ENCODE peak calls at places on chromosome 13, in six cellular contexts. J, S, P, L, W and Y are unnamed samples.

GRCh38 chr13:77728265-77728966 is 30.9 kb downstream of the SLAIN1 start:
- DNase-seq in J (no peak), L (no peak), P (no peak), S (no peak), W (no peak), Y (no peak)

GRCh38 chr13:84297246-84297645 is 415.0 kb upstream of the SLITRK1 start:
- DNase-seq in P (no peak), W (no peak), L (peak), J (no peak), S (no peak), Y (no peak)

GRCh38 chr13:98722958-98723357 is 29.5 kb downstream of the SLC15A1 start:
- DNase-seq in S (no peak), J (no peak), L (no peak), W (peak), P (no peak), Y (no peak)

GRCh38 chr13:86881390-86881789 is 789.8 kb upstream of the SLITRK5 start:
- DNase-seq in L (no peak), W (no peak), S (no peak), J (no peak), P (no peak), Y (no peak)

GRCh38 chr13:23570099-23570926 is at the start of gene TNFRSF19:
- DNase-seq in W (peak), J (peak), L (peak), P (peak), S (peak), Y (no peak)

GRCh38 chr13:45122941-45123340 is 2.6 kb downstream of the GTF2F2 start:
- DNase-seq in J (no peak), S (no peak), W (no peak), L (no peak), P (no peak), Y (no peak)

GRCh38 chr13:73779881-73780280 is 354.3 kb downstream of the KLF12 start:
- DNase-seq in W (no peak), J (no peak), L (peak), S (no peak), P (no peak), Y (no peak)

GRCh38 chr13:92255533-92255932 is 857.1 kb downstream of the GPC5 start:
- DNase-seq in J (no peak), L (no peak), S (peak), P (no peak), W (no peak), Y (no peak)

GRCh38 chr13:87123987-87124784 is 547.0 kb upstream of the SLITRK5 start:
- DNase-seq in W (peak), P (peak), J (peak), S (peak), L (peak), Y (peak)

GRCh38 chr13:39527961-39528720 is 74.9 kb downstream of the LHFPL6 start:
- DNase-seq in W (no peak), P (peak), J (no peak), L (peak), S (peak), Y (peak)

GRCh38 chr13:113776231-113777125 is 17.5 kb downstream of the TMEM255B start:
- DNase-seq in J (no peak), S (no peak), L (no peak), W (no peak), P (no peak), Y (no peak)

GRCh38 chr13:95535243-95535642 is 17.3 kb upstream of the CLDN10 start:
- DNase-seq in L (peak), J (no peak), P (peak), W (peak), S (peak), Y (peak)

GRCh38 chr13:105213512-105213911 is 1322.0 kb downstream of the EFNB2 start:
- DNase-seq in J (peak), L (no peak), P (no peak), S (peak), W (no peak), Y (no peak)

GRCh38 chr13:91346848-91347211 is 657 bp upstream of the MIR17HG start:
- DNase-seq in L (no peak), S (no peak), P (peak), J (peak), W (peak), Y (no peak)

GRCh38 chr13:26022538-26023292 is 29.1 kb downstream of the SHISA2 start:
- DNase-seq in W (peak), S (peak), L (peak), P (peak), J (no peak), Y (peak)

GRCh38 chr13:80239116-80239515 is 101.8 kb downstream of the SPRY2 start:
- DNase-seq in W (no peak), J (no peak), S (no peak), L (no peak), P (no peak), Y (no peak)

GRCh38 chr13:106087201-106087600 is 448.3 kb downstream of the EFNB2 start:
- DNase-seq in J (no peak), S (no peak), P (no peak), L (no peak), W (no peak), Y (no peak)

GRCh38 chr13:89029062-89029461 is 1357.9 kb downstream of the SLITRK5 start:
- DNase-seq in S (no peak), L (no peak), J (no peak), P (no peak), W (no peak), Y (no peak)

GRCh38 chr13:93296584-93296983 is 70.0 kb downstream of the GPC6 start:
- DNase-seq in W (no peak), S (no peak), P (no peak), J (no peak), L (peak), Y (no peak)

GRCh38 chr13:80630685-80631121 is 289.8 kb upstream of the SPRY2 start:
- DNase-seq in P (peak), J (no peak), W (no peak), S (peak), L (no peak), Y (no peak)

GRCh38 chr13:27536361-27537101 is 83.8 kb downstream of the LNX2 start:
- DNase-seq in L (no peak), S (no peak), J (no peak), P (no peak), W (no peak), Y (no peak)

GRCh38 chr13:27534976-27535370 is 84.6 kb upstream of the MTIF3 start:
- DNase-seq in J (no peak), S (no peak), L (no peak), P (no peak), W (no peak), Y (no peak)

GRCh38 chr13:27534108-27534975 is 84.0 kb upstream of the MTIF3 start:
- DNase-seq in S (no peak), L (no peak), W (no peak), J (no peak), P (no peak), Y (no peak)

GRCh38 chr13:27535546-27535945 is 84.8 kb downstream of the LNX2 start:
- DNase-seq in S (peak), L (no peak), P (no peak), W (no peak), J (no peak), Y (no peak)

GRCh38 chr13:27533155-27533643 is 82.8 kb upstream of the MTIF3 start:
- DNase-seq in P (peak), L (peak), W (peak), S (peak), J (peak), Y (peak)
- H2AFZ ChIP-seq in P (peak), L (peak), W (peak), S (peak), J (peak), Y (peak)

DNA sequence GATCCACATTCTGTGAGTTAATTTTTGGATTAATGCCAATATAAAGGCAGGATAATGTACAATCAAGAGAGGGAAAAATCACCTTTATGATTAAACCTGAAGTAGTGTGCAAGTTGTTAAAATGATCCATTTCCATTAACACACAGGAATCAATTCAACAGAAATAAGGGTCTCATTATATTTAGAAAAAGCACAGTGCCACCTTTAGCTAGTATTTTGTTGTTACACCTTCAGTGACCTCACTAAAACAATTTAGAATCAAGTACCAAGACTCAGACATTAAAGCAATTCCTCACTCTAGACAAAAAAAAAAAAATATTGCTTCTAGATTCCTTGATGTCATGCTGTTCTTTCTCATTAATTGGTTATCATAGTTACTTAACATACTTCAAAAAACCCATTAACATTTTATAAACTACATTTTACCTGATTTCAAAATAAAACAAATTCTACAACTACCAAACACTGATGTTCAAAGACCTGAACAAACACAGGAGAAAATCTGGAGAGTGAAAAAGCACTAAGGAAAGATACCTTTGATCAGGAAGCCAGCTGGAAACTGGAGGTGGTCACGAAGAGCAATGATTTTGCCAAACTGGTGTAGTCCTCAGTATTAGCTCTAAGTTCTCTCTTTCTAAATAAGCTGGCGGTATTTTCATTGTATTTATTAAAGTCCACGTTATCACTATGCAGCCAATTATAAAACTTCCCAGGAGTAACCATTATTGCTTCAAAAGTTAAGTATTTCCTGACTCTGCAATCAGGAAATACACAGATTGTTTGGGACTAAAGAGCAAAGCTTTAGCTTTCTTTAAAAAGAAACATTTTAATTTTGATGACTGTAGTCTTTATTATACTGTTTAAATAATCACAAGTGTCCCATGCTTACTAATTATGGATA is 115.3 kb downstream of the TBC1D4 start:
- DNase-seq in J (no peak), W (no peak), L (no peak), S (no peak), P (no peak), Y (no peak)
- H3K4me3 ChIP-seq in J (no peak), W (no peak), L (no peak), S (no peak), P (peak), Y (no peak)

GRCh38 chr13:34294483-34295129 is 476.7 kb downstream of the RFC3 start:
- DNase-seq in W (no peak), J (peak), S (peak), L (no peak), P (no peak), Y (no peak)

GRCh38 chr13:34290661-34291060 is 472.7 kb downstream of the RFC3 start:
- DNase-seq in S (no peak), J (peak), W (no peak), P (no peak), L (no peak), Y (no peak)
- H2AFZ ChIP-seq in S (no peak), J (no peak), W (no peak), P (no peak), L (no peak), Y (no peak)

DNA sequence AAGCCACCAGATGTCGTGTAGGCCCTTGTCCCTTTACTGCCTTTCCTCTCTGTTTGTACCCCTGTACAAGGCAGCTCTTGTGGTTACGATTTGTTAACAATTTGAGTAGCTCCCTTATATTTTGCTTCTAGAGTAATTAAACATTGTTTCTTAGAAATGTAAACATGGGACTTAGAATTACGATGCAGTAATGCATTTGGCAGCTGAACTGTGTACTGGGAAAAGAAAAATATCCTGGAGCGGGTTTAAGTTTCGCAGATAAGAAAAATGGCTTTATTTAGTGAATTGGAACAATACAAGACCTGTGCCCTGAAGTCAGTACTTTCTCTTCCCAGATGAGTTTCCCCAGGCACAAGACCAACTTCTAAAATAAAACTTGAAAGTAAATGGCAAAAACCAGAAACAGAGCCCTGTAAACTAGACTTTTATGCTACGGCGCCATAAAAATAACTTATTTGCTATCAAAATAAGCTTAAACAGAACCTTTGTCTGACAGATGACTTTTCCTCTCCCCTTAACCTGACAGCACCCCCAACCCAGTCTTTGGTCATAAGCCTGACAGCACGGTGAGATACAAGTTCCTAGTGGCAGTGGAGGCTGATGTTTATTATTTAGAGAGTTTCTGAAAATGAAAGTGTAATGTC is 63.0 kb downstream of the LRCH1 start:
- DNase-seq in P (no peak), W (peak), J (no peak), S (peak), L (peak), Y (no peak)
- H3K4me3 ChIP-seq in P (no peak), W (no peak), J (no peak), S (peak), L (peak), Y (no peak)

DNA sequence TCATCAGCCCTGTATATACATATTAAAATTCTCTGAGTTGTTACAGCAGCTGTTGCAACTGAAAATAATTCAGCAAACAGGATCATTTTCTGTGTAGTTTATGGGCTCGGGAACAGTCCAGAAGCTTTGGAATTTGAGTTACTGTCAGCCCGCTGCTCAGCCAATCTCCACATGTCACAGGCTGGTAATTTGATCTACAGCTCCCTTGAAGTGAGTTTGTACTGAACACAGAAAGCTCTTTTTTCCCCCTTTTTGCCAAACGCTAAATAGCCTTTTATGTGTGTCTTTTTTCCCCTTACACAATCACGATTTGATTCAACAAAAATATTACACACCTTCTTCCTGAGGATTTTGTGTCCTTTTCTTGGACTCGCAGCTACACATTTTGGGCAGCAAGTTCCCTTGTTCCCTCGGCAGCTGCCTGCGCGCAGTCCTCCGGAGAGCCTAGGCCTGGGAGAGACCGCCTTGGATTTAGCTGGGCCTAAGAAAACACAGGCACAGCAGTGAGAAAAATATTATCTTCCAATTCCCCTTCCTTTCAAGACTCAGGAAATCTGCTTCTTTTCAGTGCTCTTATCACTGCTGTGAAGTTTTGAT is 371.4 kb downstream of the KCNRG start:
- DNase-seq in J (peak), P (peak), S (peak), L (peak), W (peak), Y (no peak)
- H2AFZ ChIP-seq in J (peak), P (no peak), S (peak), L (peak), W (peak), Y (no peak)

DNA sequence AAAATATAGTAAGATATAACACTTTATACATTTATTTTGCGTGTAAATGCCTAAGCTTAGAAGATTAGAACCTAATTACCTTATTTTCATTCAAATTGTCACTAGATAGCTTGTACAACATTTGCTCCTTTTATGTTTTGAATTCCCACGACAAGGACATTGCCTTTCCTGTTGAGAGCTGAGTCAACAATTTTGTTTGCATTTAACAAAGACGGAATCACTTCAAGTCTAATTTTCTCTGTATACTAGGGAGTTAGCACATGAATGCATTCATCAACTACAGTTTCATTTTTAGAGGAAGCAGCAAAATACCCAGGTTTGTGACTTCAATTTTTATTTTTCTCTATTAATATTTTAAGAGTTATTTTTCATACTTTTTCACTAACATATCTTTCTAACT is 48.7 kb upstream of the PCCA start:
- DNase-seq in L (no peak), J (no peak), S (no peak), W (no peak), P (no peak), Y (no peak)
- H3K4me3 ChIP-seq in L (no peak), J (no peak), S (no peak), W (no peak), P (peak), Y (no peak)

DNA sequence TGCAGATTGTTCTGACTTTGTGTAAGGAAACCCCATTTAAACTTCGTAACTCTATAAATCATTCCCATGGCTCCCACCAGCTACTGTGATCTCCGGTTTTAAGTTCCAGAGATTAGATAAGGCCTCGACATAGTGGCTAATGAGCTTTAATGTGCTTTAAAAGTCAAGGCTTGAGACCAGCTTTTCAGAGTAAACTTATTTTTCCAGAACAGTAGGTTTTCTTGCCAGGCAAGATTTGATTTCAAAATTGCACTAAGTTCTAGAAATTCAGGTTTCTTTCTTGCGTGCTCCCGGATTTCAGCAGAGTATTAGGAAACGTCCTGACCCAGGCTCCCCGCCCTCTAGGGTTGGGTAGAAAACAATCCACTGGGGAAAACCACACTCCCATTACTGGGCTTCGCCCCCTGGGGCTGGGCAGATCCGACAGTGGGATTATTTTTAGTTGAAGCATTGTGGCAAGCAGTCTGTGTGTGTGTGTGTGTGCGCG is 43.3 kb downstream of the CRYL1 start:
- DNase-seq in P (no peak), W (peak), S (peak), L (no peak), J (no peak), Y (peak)
- H2AFZ ChIP-seq in P (no peak), W (peak), S (no peak), L (no peak), J (no peak), Y (peak)

GRCh38 chr13:32264407-32264806 is 50.8 kb downstream of the ZAR1L start:
- DNase-seq in L (peak), P (peak), W (no peak), J (no peak), S (peak), Y (no peak)
- H3K4me3 ChIP-seq in L (no peak), P (no peak), W (no peak), J (no peak), S (no peak), Y (no peak)